ENCODE peak calls at places on chromosomes 13 and 19, in five cellular contexts. One of them, this sample, is unnamed.
A peak's percentile ranks its signal among the peaks of the same experiment; 100 is the strongest.

GRCh38 chr19:6801397-6802086 is 29.0 kb downstream of the VAV1 start:
- DNase-seq in ascending aorta: peak; percentile 22
- DNase-seq in tibial artery: peak; percentile 66
- DNase-seq in breast epithelium: no peak
- DNase-seq in PC-9: peak; percentile 62
- DNase-seq in this sample: peak; percentile 41

GRCh38 chr19:8261347-8261746 is 46.8 kb downstream of the CD320 start:
- DNase-seq in ascending aorta: no peak
- DNase-seq in tibial artery: no peak
- DNase-seq in breast epithelium: peak; percentile 42
- DNase-seq in PC-9: no peak
- DNase-seq in this sample: no peak

GRCh38 chr13:71218960-71219359 is 648.0 kb downstream of the DACH1 start:
- DNase-seq in ascending aorta: no peak
- DNase-seq in tibial artery: no peak
- DNase-seq in breast epithelium: no peak
- DNase-seq in PC-9: no peak
- DNase-seq in this sample: no peak

GRCh38 chr19:19402656-19403372 is 2.7 kb upstream of the GATAD2A start:
- DNase-seq in ascending aorta: no peak
- DNase-seq in tibial artery: no peak
- DNase-seq in breast epithelium: no peak
- DNase-seq in PC-9: no peak
- DNase-seq in this sample: no peak

GRCh38 chr19:55041627-55042343 is 3.7 kb upstream of the GP6 start:
- DNase-seq in ascending aorta: no peak
- DNase-seq in tibial artery: no peak
- DNase-seq in breast epithelium: no peak
- DNase-seq in PC-9: no peak
- DNase-seq in this sample: no peak

GRCh38 chr13:33940256-33940655 is 122.3 kb downstream of the RFC3 start:
- DNase-seq in ascending aorta: no peak
- DNase-seq in tibial artery: no peak
- DNase-seq in breast epithelium: no peak
- DNase-seq in PC-9: no peak
- DNase-seq in this sample: no peak

GRCh38 chr19:57773488-57773887 is 4.0 kb downstream of the ZNF586 start:
- DNase-seq in ascending aorta: no peak
- DNase-seq in tibial artery: no peak
- DNase-seq in breast epithelium: no peak
- DNase-seq in PC-9: no peak
- DNase-seq in this sample: no peak

GRCh38 chr13:85236431-85236830 is 562.8 kb downstream of the SLITRK6 start:
- DNase-seq in ascending aorta: no peak
- DNase-seq in tibial artery: no peak
- DNase-seq in breast epithelium: no peak
- DNase-seq in PC-9: peak; percentile 63
- DNase-seq in this sample: no peak

GRCh38 chr13:109275848-109276247 is 510.5 kb downstream of the IRS2 start:
- DNase-seq in ascending aorta: no peak
- DNase-seq in tibial artery: no peak
- DNase-seq in breast epithelium: no peak
- DNase-seq in PC-9: no peak
- DNase-seq in this sample: no peak

GRCh38 chr13:21176195-21176981 is at the start of the genes MRPL57 and SKA3:
- DNase-seq in ascending aorta: peak; percentile 64
- DNase-seq in tibial artery: peak; percentile 84
- DNase-seq in breast epithelium: peak; percentile 85
- DNase-seq in PC-9: peak; percentile 84
- DNase-seq in this sample: peak; percentile 92
- TF ChIP-seq CTCF in ascending aorta: peak; percentile 45
- TF ChIP-seq CTCF in tibial artery: peak; percentile 34
- TF ChIP-seq CTCF in breast epithelium: peak; percentile 60
- TF ChIP-seq CTCF in PC-9: no peak
- TF ChIP-seq CTCF in this sample: peak; percentile 45

GRCh38 chr19:2382530-2383222 is 22.6 kb downstream of the TMPRSS9 start:
- DNase-seq in ascending aorta: no peak
- DNase-seq in tibial artery: no peak
- DNase-seq in breast epithelium: no peak
- DNase-seq in PC-9: no peak
- DNase-seq in this sample: no peak
- H3K4me1 ChIP-seq in ascending aorta: no peaks in the 10 kb centered on the region
- H3K4me1 ChIP-seq in tibial artery: peaks cover 7% of the 10 kb centered on the region
- H3K4me1 ChIP-seq in breast epithelium: no peaks in the 10 kb centered on the region
- H3K4me1 ChIP-seq in PC-9: peaks cover 4% of the 10 kb centered on the region
- H3K4me1 ChIP-seq in this sample: no peaks in the 10 kb centered on the region

GRCh38 chr19:27920774-27921173 is 1292.2 kb downstream of the UQCRFS1 start:
- DNase-seq in ascending aorta: no peak
- DNase-seq in tibial artery: no peak
- DNase-seq in breast epithelium: no peak
- DNase-seq in PC-9: no peak
- DNase-seq in this sample: no peak
- H3K4me3 ChIP-seq in ascending aorta: no peak overlapping the region
- H3K4me3 ChIP-seq in tibial artery: no peak overlapping the region
- H3K4me3 ChIP-seq in breast epithelium: no peak overlapping the region
- H3K4me3 ChIP-seq in PC-9: no peak overlapping the region
- H3K4me3 ChIP-seq in this sample: no peak overlapping the region

GRCh38 chr19:35140207-35140897 is 1.7 kb downstream of the FXYD1 start:
- DNase-seq in ascending aorta: no peak
- DNase-seq in tibial artery: no peak
- DNase-seq in breast epithelium: no peak
- DNase-seq in PC-9: no peak
- DNase-seq in this sample: no peak

GRCh38 chr19:35143231-35143715 is at the start of gene FXYD7:
- DNase-seq in ascending aorta: no peak
- DNase-seq in tibial artery: no peak
- DNase-seq in breast epithelium: no peak
- DNase-seq in PC-9: no peak
- DNase-seq in this sample: no peak

GRCh38 chr19:35142531-35143230 is 374 bp upstream of the FXYD7 start:
- DNase-seq in ascending aorta: no peak
- DNase-seq in tibial artery: peak; percentile 36
- DNase-seq in breast epithelium: no peak
- DNase-seq in PC-9: no peak
- DNase-seq in this sample: peak; percentile 66

GRCh38 chr19:35140898-35141626 is 2.0 kb upstream of the FXYD7 start:
- DNase-seq in ascending aorta: peak; percentile 77
- DNase-seq in tibial artery: peak; percentile 94
- DNase-seq in breast epithelium: peak; percentile 93
- DNase-seq in PC-9: peak; percentile 77
- DNase-seq in this sample: peak; percentile 94

GRCh38 chr19:35141627-35142401 is 1.2 kb upstream of the FXYD7 start:
- DNase-seq in ascending aorta: no peak
- DNase-seq in tibial artery: no peak
- DNase-seq in breast epithelium: no peak
- DNase-seq in PC-9: no peak
- DNase-seq in this sample: peak; percentile 40
- TF ChIP-seq CTCF in ascending aorta: no peak
- TF ChIP-seq CTCF in tibial artery: peak; percentile 43
- TF ChIP-seq CTCF in breast epithelium: no peak
- TF ChIP-seq CTCF in PC-9: peak; percentile 18
- TF ChIP-seq CTCF in this sample: no peak

GRCh38 chr13:30874111-30874510 is 32.0 kb upstream of the MEDAG start:
- DNase-seq in ascending aorta: no peak
- DNase-seq in tibial artery: no peak
- DNase-seq in breast epithelium: no peak
- DNase-seq in PC-9: no peak
- DNase-seq in this sample: no peak
- H3K4me1 ChIP-seq in ascending aorta: peaks cover 59% of the 10 kb centered on the region
- H3K4me1 ChIP-seq in tibial artery: peaks cover 52% of the 10 kb centered on the region
- H3K4me1 ChIP-seq in breast epithelium: no peaks in the 10 kb centered on the region
- H3K4me1 ChIP-seq in PC-9: no peaks in the 10 kb centered on the region
- H3K4me1 ChIP-seq in this sample: no peaks in the 10 kb centered on the region

GRCh38 chr13:45108716-45109706 is 11.3 kb upstream of the GTF2F2 start:
- DNase-seq in ascending aorta: no peak
- DNase-seq in tibial artery: no peak
- DNase-seq in breast epithelium: no peak
- DNase-seq in PC-9: no peak
- DNase-seq in this sample: no peak
- H3K4me3 ChIP-seq in ascending aorta: no peak overlapping the region
- H3K4me3 ChIP-seq in tibial artery: no peak overlapping the region
- H3K4me3 ChIP-seq in breast epithelium: no peak overlapping the region
- H3K4me3 ChIP-seq in PC-9: no peak overlapping the region
- H3K4me3 ChIP-seq in this sample: no peak overlapping the region

GRCh38 chr19:10655457-10656312 is 1.5 kb downstream of the ILF3 start:
- DNase-seq in ascending aorta: no peak
- DNase-seq in tibial artery: no peak
- DNase-seq in breast epithelium: no peak
- DNase-seq in PC-9: peak; percentile 67
- DNase-seq in this sample: peak; percentile 40
- TF ChIP-seq CTCF in ascending aorta: no peak
- TF ChIP-seq CTCF in tibial artery: no peak
- TF ChIP-seq CTCF in breast epithelium: no peak
- TF ChIP-seq CTCF in PC-9: peak; percentile 27
- TF ChIP-seq CTCF in this sample: peak; percentile 14

GRCh38 chr19:38505958-38506357 is 72.5 kb downstream of the RYR1 start:
- DNase-seq in ascending aorta: no peak
- DNase-seq in tibial artery: no peak
- DNase-seq in breast epithelium: no peak
- DNase-seq in PC-9: no peak
- DNase-seq in this sample: no peak
- H3K4me1 ChIP-seq in ascending aorta: no peaks in the 10 kb centered on the region
- H3K4me1 ChIP-seq in tibial artery: no peaks in the 10 kb centered on the region
- H3K4me1 ChIP-seq in breast epithelium: no peaks in the 10 kb centered on the region
- H3K4me1 ChIP-seq in PC-9: no peaks in the 10 kb centered on the region
- H3K4me1 ChIP-seq in this sample: no peaks in the 10 kb centered on the region

GRCh38 chr13:44206429-44206828 is 167.2 kb upstream of the SERP2 start:
- DNase-seq in ascending aorta: no peak
- DNase-seq in tibial artery: no peak
- DNase-seq in breast epithelium: no peak
- DNase-seq in PC-9: no peak
- DNase-seq in this sample: no peak

GRCh38 chr13:44211286-44211685 is 162.3 kb upstream of the SERP2 start:
- DNase-seq in ascending aorta: no peak
- DNase-seq in tibial artery: no peak
- DNase-seq in breast epithelium: no peak
- DNase-seq in PC-9: no peak
- DNase-seq in this sample: no peak

GRCh38 chr13:44210525-44210924 is 163.1 kb upstream of the SERP2 start:
- DNase-seq in ascending aorta: no peak
- DNase-seq in tibial artery: no peak
- DNase-seq in breast epithelium: no peak
- DNase-seq in PC-9: no peak
- DNase-seq in this sample: no peak

GRCh38 chr13:44211753-44212152 is 161.9 kb upstream of the SERP2 start:
- DNase-seq in ascending aorta: no peak
- DNase-seq in tibial artery: no peak
- DNase-seq in breast epithelium: no peak
- DNase-seq in PC-9: no peak
- DNase-seq in this sample: no peak

GRCh38 chr13:44207476-44207875 is 166.1 kb upstream of the SERP2 start:
- DNase-seq in ascending aorta: no peak
- DNase-seq in tibial artery: no peak
- DNase-seq in breast epithelium: no peak
- DNase-seq in PC-9: no peak
- DNase-seq in this sample: no peak
- H3K4me3 ChIP-seq in ascending aorta: no peak overlapping the region
- H3K4me3 ChIP-seq in tibial artery: no peak overlapping the region
- H3K4me3 ChIP-seq in breast epithelium: no peak overlapping the region
- H3K4me3 ChIP-seq in PC-9: no peak overlapping the region
- H3K4me3 ChIP-seq in this sample: no peak overlapping the region

This sample was measured in adrenal gland.